ENCODE peak calls at places on chromosomes 12 and 14, in six cellular contexts. One of them, this sample, is unnamed.

GRCh38 chr12:31326689-31327659 is 1.0 kb upstream of the SINHCAF start:
- DNase-seq in GM12865: no peak
- DNase-seq in RWPE1: no peak
- DNase-seq in fibroblast of lung: peak; percentile 43
- DNase-seq in psoas muscle: no peak
- DNase-seq in AG09319: no peak
- DNase-seq in this sample: no peak

GRCh38 chr14:44988694-44989093 is 26.7 kb downstream of the TOGARAM1 start:
- DNase-seq in GM12865: no peak
- DNase-seq in RWPE1: no peak
- DNase-seq in fibroblast of lung: no peak
- DNase-seq in psoas muscle: no peak
- DNase-seq in AG09319: no peak
- DNase-seq in this sample: no peak

GRCh38 chr12:120230326-120230973 is 29.5 kb upstream of the RPLP0 start:
- DNase-seq in GM12865: no peak
- DNase-seq in RWPE1: peak; percentile 87
- DNase-seq in fibroblast of lung: peak; percentile 96
- DNase-seq in psoas muscle: peak; percentile 93
- DNase-seq in AG09319: peak; percentile 86
- DNase-seq in this sample: no peak

GRCh38 chr14:56170028-56170427 is 51.8 kb downstream of the PELI2 start:
- DNase-seq in GM12865: no peak
- DNase-seq in RWPE1: no peak
- DNase-seq in fibroblast of lung: peak; percentile 38
- DNase-seq in psoas muscle: no peak
- DNase-seq in AG09319: no peak
- DNase-seq in this sample: no peak

GRCh38 chr14:79161576-79161975 is 991.4 kb downstream of the NRXN3 start:
- DNase-seq in GM12865: no peak
- DNase-seq in RWPE1: no peak
- DNase-seq in fibroblast of lung: peak; percentile 48
- DNase-seq in psoas muscle: no peak
- DNase-seq in AG09319: no peak
- DNase-seq in this sample: peak; percentile 4

GRCh38 chr14:34052658-34053014 is 101.8 kb upstream of the EGLN3 start:
- DNase-seq in GM12865: peak; percentile 9
- DNase-seq in RWPE1: no peak
- DNase-seq in fibroblast of lung: peak; percentile 31
- DNase-seq in psoas muscle: no peak
- DNase-seq in AG09319: no peak
- DNase-seq in this sample: no peak

GRCh38 chr12:91185437-91185836 is 2.8 kb upstream of the DCN start:
- DNase-seq in GM12865: no peak
- DNase-seq in RWPE1: no peak
- DNase-seq in fibroblast of lung: no peak
- DNase-seq in psoas muscle: no peak
- DNase-seq in AG09319: no peak
- DNase-seq in this sample: no peak

GRCh38 chr12:102172436-102172835 is 25.2 kb downstream of the PMCH start:
- DNase-seq in GM12865: no peak
- DNase-seq in RWPE1: no peak
- DNase-seq in fibroblast of lung: peak; percentile 86
- DNase-seq in psoas muscle: no peak
- DNase-seq in AG09319: peak; percentile 37
- DNase-seq in this sample: no peak

GRCh38 chr14:75636100-75636692 is 24.5 kb downstream of the ERG28 start:
- DNase-seq in GM12865: no peak
- DNase-seq in RWPE1: no peak
- DNase-seq in fibroblast of lung: peak; percentile 61
- DNase-seq in psoas muscle: no peak
- DNase-seq in AG09319: no peak
- DNase-seq in this sample: no peak

GRCh38 chr12:114916531-114916930 is 232.6 kb upstream of the TBX3 start:
- DNase-seq in GM12865: peak; percentile 7
- DNase-seq in RWPE1: no peak
- DNase-seq in fibroblast of lung: peak; percentile 89
- DNase-seq in psoas muscle: no peak
- DNase-seq in AG09319: no peak
- DNase-seq in this sample: no peak

GRCh38 chr14:55136868-55137785 is 8.1 kb downstream of the LGALS3 start:
- DNase-seq in GM12865: no peak
- DNase-seq in RWPE1: no peak
- DNase-seq in fibroblast of lung: peak; percentile 89
- DNase-seq in psoas muscle: peak; percentile 74
- DNase-seq in AG09319: peak; percentile 75
- DNase-seq in this sample: no peak

GRCh38 chr12:121284551-121285390 is 11.7 kb downstream of the CAMKK2 start:
- DNase-seq in GM12865: no peak
- DNase-seq in RWPE1: no peak
- DNase-seq in fibroblast of lung: peak; percentile 44
- DNase-seq in psoas muscle: no peak
- DNase-seq in AG09319: no peak
- DNase-seq in this sample: no peak

GRCh38 chr14:93214598-93214997 is 7.5 kb downstream of the UBR7 start:
- DNase-seq in GM12865: no peak
- DNase-seq in RWPE1: no peak
- DNase-seq in fibroblast of lung: no peak
- DNase-seq in psoas muscle: no peak
- DNase-seq in AG09319: no peak
- DNase-seq in this sample: no peak

GRCh38 chr14:89137514-89138163 is 279.4 kb downstream of the FOXN3 start:
- DNase-seq in GM12865: no peak
- DNase-seq in RWPE1: peak; percentile 92
- DNase-seq in fibroblast of lung: peak; percentile 96
- DNase-seq in psoas muscle: peak; percentile 64
- DNase-seq in AG09319: peak; percentile 92
- DNase-seq in this sample: no peak

GRCh38 chr12:26156996-26157395 is 32.2 kb upstream of the BHLHE41 start:
- DNase-seq in GM12865: no peak
- DNase-seq in RWPE1: no peak
- DNase-seq in fibroblast of lung: no peak
- DNase-seq in psoas muscle: no peak
- DNase-seq in AG09319: no peak
- DNase-seq in this sample: no peak

GRCh38 chr12:26150737-26151450 is 26.1 kb upstream of the BHLHE41 start:
- DNase-seq in GM12865: no peak
- DNase-seq in RWPE1: no peak
- DNase-seq in fibroblast of lung: peak; percentile 80
- DNase-seq in psoas muscle: no peak
- DNase-seq in AG09319: peak; percentile 23
- DNase-seq in this sample: no peak

GRCh38 chr12:26156201-26156871 is 31.5 kb upstream of the BHLHE41 start:
- DNase-seq in GM12865: peak; percentile 96
- DNase-seq in RWPE1: no peak
- DNase-seq in fibroblast of lung: no peak
- DNase-seq in psoas muscle: no peak
- DNase-seq in AG09319: no peak
- DNase-seq in this sample: no peak

GRCh38 chr12:26152507-26153102 is 27.8 kb upstream of the BHLHE41 start:
- DNase-seq in GM12865: no peak
- DNase-seq in RWPE1: no peak
- DNase-seq in fibroblast of lung: no peak
- DNase-seq in psoas muscle: no peak
- DNase-seq in AG09319: no peak
- DNase-seq in this sample: no peak

GRCh38 chr12:26153421-26154154 is 28.8 kb upstream of the BHLHE41 start:
- DNase-seq in GM12865: no peak
- DNase-seq in RWPE1: peak; percentile 82
- DNase-seq in fibroblast of lung: peak; percentile 94
- DNase-seq in psoas muscle: no peak
- DNase-seq in AG09319: peak; percentile 64
- DNase-seq in this sample: no peak
- TF ChIP-seq CTCF in GM12865: no peak
- TF ChIP-seq CTCF in RWPE1: no peak
- TF ChIP-seq CTCF in fibroblast of lung: peak; percentile 28
- TF ChIP-seq CTCF in psoas muscle: no peak
- TF ChIP-seq CTCF in AG09319: peak; percentile 14
- TF ChIP-seq CTCF in this sample: no peak

GRCh38 chr12:124273630-124274029 is 21.3 kb upstream of the RFLNA start:
- DNase-seq in GM12865: peak; percentile 66
- DNase-seq in RWPE1: peak; percentile 50
- DNase-seq in fibroblast of lung: peak; percentile 19
- DNase-seq in psoas muscle: no peak
- DNase-seq in AG09319: no peak
- DNase-seq in this sample: peak; percentile 76
- TF ChIP-seq CTCF in GM12865: peak; percentile 26
- TF ChIP-seq CTCF in RWPE1: no peak
- TF ChIP-seq CTCF in fibroblast of lung: no peak
- TF ChIP-seq CTCF in psoas muscle: no peak
- TF ChIP-seq CTCF in AG09319: no peak
- TF ChIP-seq CTCF in this sample: peak; percentile 43

GRCh38 chr12:62190921-62191746 is 69.1 kb upstream of the USP15 start:
- DNase-seq in GM12865: no peak
- DNase-seq in RWPE1: peak; percentile 7
- DNase-seq in fibroblast of lung: no peak
- DNase-seq in psoas muscle: no peak
- DNase-seq in AG09319: no peak
- DNase-seq in this sample: peak; percentile 39

GRCh38 chr12:62194031-62194430 is 66.2 kb upstream of the USP15 start:
- DNase-seq in GM12865: no peak
- DNase-seq in RWPE1: no peak
- DNase-seq in fibroblast of lung: no peak
- DNase-seq in psoas muscle: no peak
- DNase-seq in AG09319: no peak
- DNase-seq in this sample: no peak

GRCh38 chr12:62191747-62192485 is 68.3 kb upstream of the USP15 start:
- DNase-seq in GM12865: no peak
- DNase-seq in RWPE1: peak; percentile 30
- DNase-seq in fibroblast of lung: peak; percentile 43
- DNase-seq in psoas muscle: peak; percentile 48
- DNase-seq in AG09319: no peak
- DNase-seq in this sample: peak; percentile 33

GRCh38 chr12:62194616-62195015 is 65.6 kb upstream of the USP15 start:
- DNase-seq in GM12865: no peak
- DNase-seq in RWPE1: peak; percentile 17
- DNase-seq in fibroblast of lung: peak; percentile 10
- DNase-seq in psoas muscle: no peak
- DNase-seq in AG09319: no peak
- DNase-seq in this sample: no peak

GRCh38 chr12:62192486-62193250 is 67.5 kb upstream of the USP15 start:
- DNase-seq in GM12865: peak; percentile 70
- DNase-seq in RWPE1: peak; percentile 68
- DNase-seq in fibroblast of lung: peak; percentile 88
- DNase-seq in psoas muscle: peak; percentile 52
- DNase-seq in AG09319: peak; percentile 49
- DNase-seq in this sample: peak; percentile 61
- TF ChIP-seq CTCF in GM12865: peak; percentile 54
- TF ChIP-seq CTCF in RWPE1: peak; percentile 65
- TF ChIP-seq CTCF in fibroblast of lung: peak; percentile 70
- TF ChIP-seq CTCF in psoas muscle: peak; percentile 65
- TF ChIP-seq CTCF in AG09319: peak; percentile 71
- TF ChIP-seq CTCF in this sample: peak; percentile 78

DNA sequence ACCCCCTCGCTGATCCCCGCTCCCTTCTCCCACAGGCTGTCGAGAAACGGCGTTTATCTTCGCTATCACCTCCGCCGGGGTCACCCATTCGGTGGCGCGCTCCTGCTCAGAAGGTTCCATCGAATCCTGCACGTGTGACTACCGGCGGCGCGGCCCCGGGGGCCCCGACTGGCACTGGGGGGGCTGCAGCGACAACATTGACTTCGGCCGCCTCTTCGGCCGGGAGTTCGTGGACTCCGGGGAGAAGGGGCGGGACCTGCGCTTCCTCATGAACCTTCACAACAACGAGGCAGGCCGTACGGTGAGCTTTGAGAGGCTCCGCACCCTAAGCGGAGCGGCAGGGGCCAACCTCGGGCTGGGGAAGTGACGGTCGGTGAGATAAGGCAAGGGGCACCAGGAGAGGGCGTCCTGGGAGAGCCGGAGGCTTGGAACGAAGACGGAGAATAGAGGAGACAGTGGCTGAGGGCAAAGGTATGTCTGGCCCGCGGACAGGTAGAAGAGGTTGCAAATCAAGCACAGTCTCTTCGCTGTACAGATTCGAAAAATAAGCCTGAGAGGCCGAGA is 2.3 kb downstream of the WNT1 start:
- DNase-seq in GM12865: no peak
- DNase-seq in RWPE1: no peak
- DNase-seq in fibroblast of lung: no peak
- DNase-seq in psoas muscle: peak; percentile 64
- DNase-seq in AG09319: no peak
- DNase-seq in this sample: peak; percentile 50
- TF ChIP-seq CTCF in GM12865: no peak
- TF ChIP-seq CTCF in RWPE1: no peak
- TF ChIP-seq CTCF in fibroblast of lung: no peak
- TF ChIP-seq CTCF in psoas muscle: no peak
- TF ChIP-seq CTCF in AG09319: no peak
- TF ChIP-seq CTCF in this sample: no peak

DNA sequence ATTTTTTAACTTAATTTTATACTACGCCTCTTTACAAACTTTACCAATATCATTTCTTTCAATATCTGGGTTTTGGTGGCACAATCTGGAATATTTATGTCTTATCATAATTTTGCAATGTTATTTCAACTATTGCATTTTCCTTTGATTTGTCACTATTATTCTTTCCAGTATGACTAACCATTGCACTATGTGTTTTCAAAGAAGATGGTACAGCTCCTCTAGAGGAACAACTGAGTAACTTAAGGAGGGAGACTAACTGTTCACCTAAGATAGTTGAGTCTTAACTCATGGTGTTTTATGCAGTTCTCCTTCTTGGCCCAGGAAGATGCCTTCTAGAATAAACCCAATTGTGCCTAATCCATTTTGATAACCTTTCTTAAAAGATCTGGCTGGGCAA is 60.5 kb upstream of the KIF21A start:
- DNase-seq in GM12865: no peak
- DNase-seq in RWPE1: peak; percentile 72
- DNase-seq in fibroblast of lung: peak; percentile 48
- DNase-seq in psoas muscle: no peak
- DNase-seq in AG09319: no peak
- DNase-seq in this sample: no peak
- TF ChIP-seq CTCF in GM12865: no peak
- TF ChIP-seq CTCF in RWPE1: peak; percentile 8
- TF ChIP-seq CTCF in fibroblast of lung: no peak
- TF ChIP-seq CTCF in psoas muscle: no peak
- TF ChIP-seq CTCF in AG09319: no peak
- TF ChIP-seq CTCF in this sample: no peak

DNA sequence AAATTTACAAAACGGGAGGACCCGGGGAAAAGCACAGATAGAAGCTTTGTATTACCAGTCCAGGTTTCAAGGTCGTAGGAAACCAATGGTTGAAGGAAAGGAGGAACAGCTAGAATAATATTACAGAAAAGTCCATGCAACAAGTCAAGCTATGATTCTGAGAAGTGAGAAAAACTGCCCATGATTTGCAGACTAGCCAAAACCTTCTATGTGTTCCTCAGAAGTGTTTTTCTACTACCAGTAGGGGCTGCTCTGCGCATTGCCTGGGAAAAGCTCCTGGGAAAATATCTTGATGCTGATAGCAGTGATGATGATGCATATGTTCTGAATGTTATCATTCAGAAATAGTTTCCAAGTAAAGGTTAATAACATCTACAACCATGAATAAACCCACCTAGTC is 2.2 kb downstream of the PDZRN4 start:
- DNase-seq in GM12865: no peak
- DNase-seq in RWPE1: no peak
- DNase-seq in fibroblast of lung: no peak
- DNase-seq in psoas muscle: no peak
- DNase-seq in AG09319: no peak
- DNase-seq in this sample: no peak
- TF ChIP-seq CTCF in GM12865: peak; percentile 24
- TF ChIP-seq CTCF in RWPE1: peak; percentile 22
- TF ChIP-seq CTCF in fibroblast of lung: peak; percentile 30
- TF ChIP-seq CTCF in psoas muscle: no peak
- TF ChIP-seq CTCF in AG09319: peak; percentile 53
- TF ChIP-seq CTCF in this sample: no peak